ENCODE peak calls at places on chromosomes 16 and 17, in seven cellular contexts. M is neuronal stem cell, F is H1, E is H9, Q is mesendoderm, R is IMR-90, G is trophoblast cell. W is an unnamed sample.
A peak's percentile ranks its signal among the peaks of the same experiment; 100 is the strongest.

GRCh38 chr16:3458852-3459361 is 15.4 kb downstream of the NAA60 start:
- DNase-seq in E (no peak), R (peak; percentile 15), M (no peak), G (peak; percentile 22), F (no peak), Q (no peak), W (peak; percentile 47)

GRCh38 chr17:21295036-21295952 is 10.8 kb downstream of the MAP2K3 start:
- DNase-seq in Q (peak; percentile 45), F (no peak), E (no peak), R (peak; percentile 59), G (peak; percentile 97), M (no peak), W (peak; percentile 81)

GRCh38 chr17:75260679-75261335 is 599 bp downstream of the GGA3 start:
- DNase-seq in R (peak; percentile 24), F (no peak), G (no peak), M (no peak), Q (no peak), E (no peak), W (peak; percentile 70)

GRCh38 chr17:73749337-73749807 is 105.1 kb upstream of the SDK2 start:
- DNase-seq in E (no peak), M (no peak), G (no peak), F (no peak), R (no peak), Q (no peak), W (no peak)

GRCh38 chr17:57548421-57549385 is 196.4 kb downstream of the CCDC182 start:
- DNase-seq in F (no peak), M (no peak), R (no peak), G (no peak), E (no peak), Q (peak; percentile 70), W (peak; percentile 90)

GRCh38 chr16:14489460-14489859 is 140.6 kb downstream of the PARN start:
- DNase-seq in M (no peak), G (peak; percentile 6), Q (peak; percentile 85), E (peak; percentile 51), F (no peak), R (peak; percentile 15), W (peak; percentile 61)

GRCh38 chr16:67158637-67159600 is 790 bp downstream of the TRADD start:
- DNase-seq in F (peak; percentile 73), M (no peak), G (peak; percentile 80), Q (peak; percentile 32), E (peak; percentile 61), R (no peak), W (peak; percentile 63)

GRCh38 chr17:39132192-39132600 is 19.2 kb downstream of the PLXDC1 start:
- DNase-seq in R (peak; percentile 86), Q (peak; percentile 76), F (no peak), G (no peak), E (no peak), M (no peak), W (peak; percentile 73)

GRCh38 chr17:73118876-73119485 is 26.5 kb upstream of the SLC39A11 start:
- DNase-seq in R (no peak), M (no peak), F (no peak), G (no peak), Q (no peak), E (no peak), W (no peak)

GRCh38 chr17:63836811-63837210 is 5.7 kb downstream of the SMARCD2 start:
- DNase-seq in E (no peak), G (no peak), Q (no peak), M (no peak), R (no peak), F (no peak), W (no peak)

GRCh38 chr17:41190328-41190727 is 641 bp downstream of the KRTAP9-1 start:
- DNase-seq in E (no peak), Q (no peak), G (no peak), M (no peak), F (no peak), R (no peak), W (no peak)

GRCh38 chr17:20966869-20967268 is 75.9 kb downstream of the USP22 start:
- DNase-seq in R (no peak), G (no peak), F (no peak), E (no peak), Q (no peak), M (no peak), W (no peak)

GRCh38 chr16:3780570-3780969 is 63.2 kb upstream of the TRAP1 start:
- DNase-seq in M (no peak), R (peak; percentile 19), Q (no peak), F (no peak), G (no peak), E (no peak), W (peak; percentile 14)

GRCh38 chr16:83781-84615 is 6.0 kb downstream of the MPG start:
- DNase-seq in E (no peak), F (no peak), M (no peak), R (peak; percentile 28), G (no peak), Q (no peak), W (peak; percentile 48)

GRCh38 chr16:85615852-85616607 is 2.9 kb downstream of the GSE1 start:
- DNase-seq in M (peak; percentile 79), E (peak; percentile 87), R (peak; percentile 81), F (peak; percentile 98), G (peak; percentile 68), Q (peak; percentile 93), W (peak; percentile 95)

GRCh38 chr17:82962163-82962720 is 117.2 kb upstream of the METRNL start:
- DNase-seq in F (no peak), G (no peak), Q (no peak), R (peak; percentile 60), M (no peak), E (no peak), W (peak; percentile 13)

GRCh38 chr16:86775401-86775985 is 197.1 kb downstream of the FOXL1 start:
- DNase-seq in R (peak; percentile 34), G (no peak), F (no peak), E (no peak), M (no peak), Q (peak; percentile 44), W (peak; percentile 16)

GRCh38 chr16:86772671-86773338 is 194.5 kb downstream of the FOXL1 start:
- DNase-seq in M (peak; percentile 57), F (no peak), Q (peak; percentile 36), G (no peak), E (no peak), R (peak; percentile 58), W (peak; percentile 64)

GRCh38 chr16:86773339-86773715 is 195.0 kb downstream of the FOXL1 start:
- DNase-seq in F (no peak), Q (no peak), E (no peak), G (no peak), R (no peak), M (no peak), W (no peak)

GRCh38 chr16:86777098-86777946 is 199.0 kb downstream of the FOXL1 start:
- DNase-seq in M (no peak), E (no peak), G (no peak), R (peak; percentile 66), Q (no peak), F (no peak), W (peak; percentile 67)

DNA sequence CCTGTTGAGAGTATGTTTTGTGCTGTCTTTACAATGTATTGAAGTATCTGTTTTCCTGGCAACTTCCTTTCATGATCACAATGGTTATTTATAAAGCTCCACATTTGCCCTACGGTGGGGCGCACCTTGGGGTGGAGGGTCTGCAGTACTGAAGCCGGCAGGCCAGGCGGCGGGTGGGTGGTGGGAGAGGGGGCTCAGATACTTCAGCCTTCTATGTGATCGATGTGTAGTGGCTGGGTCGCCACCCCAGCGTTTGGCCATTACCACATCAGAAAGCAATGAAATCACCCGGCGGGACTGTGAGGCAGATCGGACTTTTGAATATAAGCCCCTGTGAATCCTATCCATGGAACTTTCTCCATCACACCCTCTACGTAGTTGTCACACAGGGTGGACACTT is 196.6 kb downstream of the FOXL1 start:
- DNase-seq in R (no peak), M (no peak), G (no peak), Q (no peak), E (no peak), F (no peak), W (no peak)
- H2AK5ac ChIP-seq in R (no peak overlapping the region), M (peak overlapping the region; percentile 52), G (no peak overlapping the region), Q (no peak overlapping the region), E (no peak overlapping the region), F (no peak overlapping the region), W (no peak overlapping the region)

GRCh38 chr16:55077231-55077630 is 146.6 kb downstream of the IRX5 start:
- DNase-seq in R (no peak), Q (no peak), E (no peak), G (no peak), M (no peak), F (no peak), W (no peak)

GRCh38 chr16:55078699-55079415 is 148.2 kb downstream of the IRX5 start:
- DNase-seq in F (no peak), Q (no peak), M (no peak), E (no peak), G (no peak), R (no peak), W (no peak)

GRCh38 chr16:55078153-55078552 is 147.5 kb downstream of the IRX5 start:
- DNase-seq in F (no peak), R (no peak), M (no peak), G (no peak), Q (no peak), E (no peak), W (no peak)

GRCh38 chr16:55072976-55073375 is 142.3 kb downstream of the IRX5 start:
- DNase-seq in Q (no peak), E (no peak), R (no peak), M (no peak), G (no peak), F (no peak), W (no peak)

GRCh38 chr16:55073830-55074229 is 143.2 kb downstream of the IRX5 start:
- DNase-seq in M (no peak), G (no peak), F (no peak), R (no peak), Q (no peak), E (no peak), W (no peak)
- H3K23ac ChIP-seq in M (no peak overlapping the region), G (no peak overlapping the region), F (no peak overlapping the region), R (no peak overlapping the region), Q (no peak overlapping the region), E (no peak overlapping the region), W (no peak overlapping the region)

GRCh38 chr16:46789499-46790414 is 41.2 kb downstream of the C16orf87 start:
- DNase-seq in Q (peak; percentile 84), M (peak; percentile 61), R (peak; percentile 41), E (peak; percentile 92), G (peak; percentile 37), F (peak; percentile 90), W (peak; percentile 62)
- H2AK5ac ChIP-seq in Q (no peak overlapping the region), M (no peak overlapping the region), R (peak overlapping the region; percentile 32), E (no peak overlapping the region), G (peak overlapping the region; percentile 71), F (no peak overlapping the region), W (no peak overlapping the region)

GRCh38 chr17:81256616-81257015 is 17.5 kb downstream of the NDUFAF8 start:
- DNase-seq in M (no peak), R (peak; percentile 79), F (no peak), E (no peak), G (no peak), Q (no peak), W (peak; percentile 61)
- H3K23ac ChIP-seq in M (no peak overlapping the region), R (no peak overlapping the region), F (no peak overlapping the region), E (no peak overlapping the region), G (no peak overlapping the region), Q (no peak overlapping the region), W (no peak overlapping the region)

DNA sequence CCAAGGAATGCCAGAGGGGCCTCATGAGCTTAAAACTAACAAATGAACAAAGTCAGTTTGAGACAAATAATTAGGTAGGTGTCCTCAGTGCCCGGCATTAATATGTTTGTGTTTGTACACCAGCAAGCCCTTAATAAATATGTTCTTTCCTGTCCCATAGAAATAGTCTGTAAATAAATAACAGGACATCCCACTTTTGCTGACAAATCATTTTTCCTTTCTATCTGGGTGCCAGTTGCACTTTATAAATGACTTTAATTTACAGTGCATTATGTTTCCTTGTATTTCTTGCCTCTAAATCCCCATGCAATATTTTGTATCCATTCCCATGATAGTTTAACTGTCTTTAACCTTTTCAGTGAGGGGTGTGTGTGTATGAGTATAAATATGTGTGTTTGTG is 170.3 kb downstream of the CBLN1 start:
- DNase-seq in M (no peak), G (no peak), Q (no peak), E (no peak), F (no peak), R (no peak), W (no peak)
- H2AK5ac ChIP-seq in M (no peak overlapping the region), G (no peak overlapping the region), Q (no peak overlapping the region), E (no peak overlapping the region), F (no peak overlapping the region), R (no peak overlapping the region), W (no peak overlapping the region)